ENCODE peak calls at places on chromosomes 12 and 14, in six cellular contexts. Y, G, D, T, K and A are unnamed samples.

GRCh38 chr14:100688598-100689499 is 37.8 kb upstream of the DLK1 start:
- DNase-seq in Y (no peak), G (no peak), D (no peak), T (peak; percentile 76), K (no peak), A (no peak)

GRCh38 chr14:99038401-99038800 is 233.6 kb downstream of the BCL11B start:
- DNase-seq in Y (no peak), G (no peak), D (no peak), T (peak; percentile 1), K (peak; percentile 11), A (no peak)

GRCh38 chr12:56636118-56636674 is 6.1 kb upstream of the BAZ2A start:
- DNase-seq in Y (peak; percentile 92), G (peak; percentile 86), D (peak; percentile 92), T (peak; percentile 88), K (peak; percentile 96), A (peak; percentile 96)

GRCh38 chr14:97410667-97411286 is 613.6 kb downstream of the VRK1 start:
- DNase-seq in Y (no peak), G (no peak), D (no peak), T (no peak), K (no peak), A (no peak)

GRCh38 chr12:51687142-51687935 is 96.3 kb downstream of the SCN8A start:
- DNase-seq in Y (no peak), G (peak; percentile 74), D (no peak), T (peak; percentile 52), K (no peak), A (no peak)

GRCh38 chr12:45732250-45732649 is 2.7 kb downstream of the ARID2 start:
- DNase-seq in Y (no peak), G (peak; percentile 62), D (no peak), T (peak; percentile 23), K (no peak), A (no peak)

GRCh38 chr12:87155616-87156015 is 873.6 kb downstream of the C12orf50 start:
- DNase-seq in Y (no peak), G (no peak), D (no peak), T (peak; percentile 72), K (no peak), A (no peak)

GRCh38 chr14:89241265-89241664 is 175.8 kb downstream of the FOXN3 start:
- DNase-seq in Y (no peak), G (no peak), D (no peak), T (no peak), K (no peak), A (no peak)

GRCh38 chr14:67526181-67526580 is 6.9 kb upstream of the PLEKHH1 start:
- DNase-seq in Y (no peak), G (no peak), D (no peak), T (no peak), K (no peak), A (no peak)
- H3K27ac ChIP-seq in Y (no peak overlapping the region), G (no peak overlapping the region), D (no peak overlapping the region), T (no peak overlapping the region), K (no peak overlapping the region), A (no peak overlapping the region)

GRCh38 chr12:31895449-31896150 is 63.6 kb upstream of the RESF1 start:
- DNase-seq in Y (no peak), G (no peak), D (no peak), T (no peak), K (no peak), A (no peak)
- H3K9me3 ChIP-seq in Y (peaks cover 2% of the 10 kb centered on the region), G (no peaks in the 10 kb centered on the region), D (no peaks in the 10 kb centered on the region), T (no peaks in the 10 kb centered on the region), K (no peaks in the 10 kb centered on the region), A (no peaks in the 10 kb centered on the region)

GRCh38 chr14:72863216-72864006 is 30.5 kb downstream of the DPF3 start:
- DNase-seq in Y (no peak), G (no peak), D (no peak), T (no peak), K (no peak), A (no peak)
- TF ChIP-seq CTCF in Y (no peak), G (no peak), D (no peak), T (no peak), K (no peak), A (no peak)

GRCh38 chr12:55019784-55020183 is at the start of gene NEUROD4:
- DNase-seq in Y (peak; percentile 60), G (peak; percentile 54), D (peak; percentile 21), T (peak; percentile 53), K (peak; percentile 52), A (no peak)

GRCh38 chr12:55017421-55017820 is 2.4 kb upstream of the NEUROD4 start:
- DNase-seq in Y (no peak), G (no peak), D (no peak), T (no peak), K (no peak), A (no peak)
- H3K27ac ChIP-seq in Y (no peak overlapping the region), G (no peak overlapping the region), D (no peak overlapping the region), T (no peak overlapping the region), K (no peak overlapping the region), A (no peak overlapping the region)

DNA sequence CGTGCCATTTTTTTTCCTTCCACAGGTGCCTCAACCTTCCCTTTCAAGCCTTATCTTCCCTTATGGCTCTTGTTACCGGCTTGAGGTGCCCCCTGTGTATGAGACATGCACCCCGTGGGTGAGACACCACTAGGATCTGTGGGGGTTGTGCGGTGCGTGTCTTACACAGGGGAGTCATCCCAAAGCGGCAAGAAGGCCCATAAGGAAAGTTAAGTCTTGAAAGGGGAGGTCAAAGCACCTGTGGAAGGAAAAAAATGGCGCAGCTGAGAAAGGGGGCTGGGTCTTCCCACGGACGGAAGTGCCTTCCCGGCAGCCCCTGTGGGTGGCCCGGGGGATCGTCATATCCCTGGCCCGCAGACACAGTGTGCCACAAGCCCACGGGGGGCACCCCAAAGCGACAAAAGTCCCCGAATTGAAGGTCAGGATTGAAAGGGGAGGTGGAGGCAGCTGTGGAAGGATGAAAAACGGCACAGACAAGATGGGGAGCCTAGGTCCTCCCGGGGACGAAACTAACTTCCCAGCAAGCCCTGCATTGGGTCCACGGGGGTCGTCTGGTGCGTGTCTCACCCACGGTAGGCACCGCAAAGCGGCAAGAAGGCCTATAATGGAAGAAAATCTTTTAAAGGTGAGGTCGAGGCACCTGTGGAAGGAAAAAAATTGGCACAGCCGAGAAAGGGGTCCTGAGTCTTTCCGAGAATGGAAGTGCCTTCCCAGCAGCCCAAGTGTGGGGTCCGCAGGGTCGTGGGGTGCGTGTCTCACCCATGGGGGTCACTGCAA is 273.3 kb downstream of the ALG10 start:
- DNase-seq in Y (no peak), G (no peak), D (no peak), T (no peak), K (no peak), A (peak; percentile 36)
- H3K9me3 ChIP-seq in Y (peaks cover 39% of the 10 kb centered on the region), G (peaks cover 2% of the 10 kb centered on the region), D (no peaks in the 10 kb centered on the region), T (no peaks in the 10 kb centered on the region), K (no peaks in the 10 kb centered on the region), A (no peaks in the 10 kb centered on the region)

GRCh38 chr14:47044841-47045240 is 393.3 kb upstream of the RPL10L start:
- DNase-seq in Y (peak; percentile 35), G (peak; percentile 41), D (no peak), T (no peak), K (peak; percentile 9), A (no peak)

GRCh38 chr14:47039336-47039735 is 387.8 kb upstream of the RPL10L start:
- DNase-seq in Y (no peak), G (no peak), D (no peak), T (no peak), K (no peak), A (no peak)

GRCh38 chr14:47040490-47040889 is 388.9 kb upstream of the RPL10L start:
- DNase-seq in Y (no peak), G (peak; percentile 51), D (no peak), T (no peak), K (no peak), A (no peak)
- TF ChIP-seq CTCF in Y (no peak), G (peak; percentile 5), D (no peak), T (no peak), K (no peak), A (peak; percentile 50)

DNA sequence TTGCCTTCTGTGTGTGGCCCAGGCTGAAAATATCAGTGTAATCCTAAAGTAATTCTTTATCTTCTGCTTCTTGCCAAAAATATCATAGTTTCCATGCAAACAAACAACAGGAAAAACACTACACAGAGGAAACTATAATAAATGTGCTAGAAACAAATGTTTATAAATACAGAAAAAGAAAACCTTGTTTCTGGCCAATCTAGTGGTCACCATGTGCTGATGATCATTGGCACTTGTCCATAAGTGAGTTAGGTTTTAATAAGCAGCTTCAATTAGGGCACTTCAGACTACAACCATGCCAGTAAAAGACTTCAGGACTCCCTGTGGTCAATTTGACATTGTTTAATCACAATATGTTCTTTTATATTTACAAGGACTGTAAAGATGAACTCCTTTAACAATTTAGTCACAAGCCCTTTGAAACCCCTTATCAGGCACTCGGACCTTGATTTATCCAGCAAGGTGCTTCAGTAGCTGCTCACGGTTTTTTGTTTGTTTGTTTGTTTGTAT is 124.8 kb downstream of the TMTC3 start:
- DNase-seq in Y (no peak), G (no peak), D (no peak), T (peak; percentile 45), K (no peak), A (no peak)
- H3K27ac ChIP-seq in Y (no peak overlapping the region), G (no peak overlapping the region), D (no peak overlapping the region), T (no peak overlapping the region), K (no peak overlapping the region), A (no peak overlapping the region)

GRCh38 chr14:105805701-105806100 is 279.3 kb downstream of the TMEM121 start:
- DNase-seq in Y (no peak), G (no peak), D (no peak), T (no peak), K (no peak), A (no peak)
- H3K9me3 ChIP-seq in Y (peaks cover 16% of the 10 kb centered on the region), G (peaks cover 2% of the 10 kb centered on the region), D (peaks cover 12% of the 10 kb centered on the region), T (no peaks in the 10 kb centered on the region), K (no peaks in the 10 kb centered on the region), A (peaks cover 2% of the 10 kb centered on the region)

DNA sequence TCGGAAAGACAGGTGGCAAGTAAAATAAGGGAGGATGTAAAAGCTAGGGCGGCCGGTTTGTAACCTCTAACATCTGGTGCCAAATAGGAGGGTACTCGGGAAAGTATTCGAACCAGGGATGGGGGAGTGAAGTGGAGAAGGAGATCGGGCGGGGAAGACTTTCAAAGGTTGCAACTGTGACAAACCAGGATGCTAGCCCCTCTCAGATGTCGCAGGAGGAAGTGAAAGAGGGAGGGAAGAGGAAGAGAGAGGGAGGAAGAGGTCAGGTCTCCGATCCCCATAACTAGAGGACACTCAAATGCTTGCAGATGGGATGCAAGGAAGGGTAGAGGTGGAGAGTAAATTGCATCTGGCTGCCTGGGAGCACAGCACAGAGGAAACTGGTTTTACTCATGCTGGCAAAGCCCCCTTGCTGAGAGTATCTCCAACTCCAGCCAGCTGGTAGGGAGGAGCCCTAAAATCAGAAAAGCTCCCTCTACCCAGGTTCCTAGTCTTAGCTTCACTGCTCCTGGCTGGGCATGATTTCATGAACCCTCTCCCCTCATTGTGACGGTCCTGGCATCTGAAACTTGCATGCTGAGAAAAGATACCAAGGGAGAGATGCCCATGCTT is 696.6 kb upstream of the TBX3 start:
- DNase-seq in Y (no peak), G (no peak), D (no peak), T (peak; percentile 51), K (no peak), A (no peak)
- TF ChIP-seq CTCF in Y (no peak), G (no peak), D (no peak), T (no peak), K (no peak), A (no peak)

DNA sequence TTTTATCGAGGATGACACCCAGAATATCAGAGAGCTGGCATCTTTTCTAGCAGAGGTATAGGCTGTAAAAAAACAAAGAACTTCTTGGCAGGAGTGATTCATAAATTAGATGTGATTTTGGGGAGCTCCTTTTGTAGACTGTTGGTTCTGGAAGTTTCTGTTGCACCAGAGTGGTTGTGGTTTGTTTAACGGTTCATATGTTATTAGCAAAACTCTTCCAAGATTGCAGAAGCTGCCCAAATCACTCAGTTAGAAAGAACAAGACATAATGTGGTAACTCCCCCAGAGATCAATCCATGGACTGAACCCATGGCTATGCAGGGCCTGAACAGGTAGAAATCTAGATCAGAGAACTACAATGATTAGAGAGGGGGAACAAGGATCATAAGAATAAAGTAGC is 6.7 kb upstream of the RNASE10 start:
- DNase-seq in Y (no peak), G (no peak), D (no peak), T (no peak), K (no peak), A (no peak)
- H3K27ac ChIP-seq in Y (no peak overlapping the region), G (peak overlapping the region; percentile 81), D (peak overlapping the region; percentile 71), T (no peak overlapping the region), K (no peak overlapping the region), A (no peak overlapping the region)